ENCODE peak calls at places on chromosomes 5 and 9, in six cellular contexts. One of them, this sample, is unnamed.

GRCh38 chr9:121963542-121963995 is 129.5 kb downstream of the TTLL11 start:
- DNase-seq in neuronal stem cell: no peak
- DNase-seq in IMR-90: peak; percentile 88
- DNase-seq in H1: no peak
- DNase-seq in mesenchymal stem cell: peak; percentile 58
- DNase-seq in trophoblast cell: peak; percentile 29
- DNase-seq in this sample: no peak

GRCh38 chr9:129363216-129363873 is 185.3 kb upstream of the IER5L start:
- DNase-seq in neuronal stem cell: no peak
- DNase-seq in IMR-90: no peak
- DNase-seq in H1: no peak
- DNase-seq in mesenchymal stem cell: no peak
- DNase-seq in trophoblast cell: no peak
- DNase-seq in this sample: no peak

GRCh38 chr9:124377551-124377950 is 37.7 kb downstream of the PSMB7 start:
- DNase-seq in neuronal stem cell: no peak
- DNase-seq in IMR-90: no peak
- DNase-seq in H1: no peak
- DNase-seq in mesenchymal stem cell: no peak
- DNase-seq in trophoblast cell: no peak
- DNase-seq in this sample: no peak

GRCh38 chr9:34576943-34577634 is 12.4 kb downstream of the CNTFR start:
- DNase-seq in neuronal stem cell: no peak
- DNase-seq in IMR-90: no peak
- DNase-seq in H1: no peak
- DNase-seq in mesenchymal stem cell: no peak
- DNase-seq in trophoblast cell: no peak
- DNase-seq in this sample: peak; percentile 69

GRCh38 chr5:158737536-158738027 is 362.1 kb downstream of the EBF1 start:
- DNase-seq in neuronal stem cell: peak; percentile 39
- DNase-seq in IMR-90: no peak
- DNase-seq in H1: peak; percentile 54
- DNase-seq in mesenchymal stem cell: no peak
- DNase-seq in trophoblast cell: no peak
- DNase-seq in this sample: peak; percentile 44

GRCh38 chr5:168656633-168657032 is 77.5 kb upstream of the PANK3 start:
- DNase-seq in neuronal stem cell: no peak
- DNase-seq in IMR-90: no peak
- DNase-seq in H1: peak; percentile 3
- DNase-seq in mesenchymal stem cell: peak; percentile 45
- DNase-seq in trophoblast cell: no peak
- DNase-seq in this sample: no peak

GRCh38 chr9:4084440-4084818 is 215.4 kb downstream of the GLIS3 start:
- DNase-seq in neuronal stem cell: no peak
- DNase-seq in IMR-90: peak; percentile 90
- DNase-seq in H1: no peak
- DNase-seq in mesenchymal stem cell: peak; percentile 95
- DNase-seq in trophoblast cell: no peak
- DNase-seq in this sample: no peak

GRCh38 chr5:69224520-69224919 is 10.2 kb upstream of the CDK7 start:
- DNase-seq in neuronal stem cell: no peak
- DNase-seq in IMR-90: no peak
- DNase-seq in H1: no peak
- DNase-seq in mesenchymal stem cell: no peak
- DNase-seq in trophoblast cell: no peak
- DNase-seq in this sample: no peak

GRCh38 chr9:20898885-20899554 is 132.4 kb downstream of the HACD4 start:
- DNase-seq in neuronal stem cell: no peak
- DNase-seq in IMR-90: peak; percentile 16
- DNase-seq in H1: no peak
- DNase-seq in mesenchymal stem cell: peak; percentile 9
- DNase-seq in trophoblast cell: no peak
- DNase-seq in this sample: no peak

GRCh38 chr5:155193483-155194107 is 180.0 kb downstream of the KIF4B start:
- DNase-seq in neuronal stem cell: no peak
- DNase-seq in IMR-90: no peak
- DNase-seq in H1: no peak
- DNase-seq in mesenchymal stem cell: no peak
- DNase-seq in trophoblast cell: no peak
- DNase-seq in this sample: no peak

GRCh38 chr5:73365301-73365853 is 83.2 kb downstream of the FOXD1 start:
- DNase-seq in neuronal stem cell: no peak
- DNase-seq in IMR-90: peak; percentile 96
- DNase-seq in H1: no peak
- DNase-seq in mesenchymal stem cell: peak; percentile 86
- DNase-seq in trophoblast cell: no peak
- DNase-seq in this sample: no peak

DNA sequence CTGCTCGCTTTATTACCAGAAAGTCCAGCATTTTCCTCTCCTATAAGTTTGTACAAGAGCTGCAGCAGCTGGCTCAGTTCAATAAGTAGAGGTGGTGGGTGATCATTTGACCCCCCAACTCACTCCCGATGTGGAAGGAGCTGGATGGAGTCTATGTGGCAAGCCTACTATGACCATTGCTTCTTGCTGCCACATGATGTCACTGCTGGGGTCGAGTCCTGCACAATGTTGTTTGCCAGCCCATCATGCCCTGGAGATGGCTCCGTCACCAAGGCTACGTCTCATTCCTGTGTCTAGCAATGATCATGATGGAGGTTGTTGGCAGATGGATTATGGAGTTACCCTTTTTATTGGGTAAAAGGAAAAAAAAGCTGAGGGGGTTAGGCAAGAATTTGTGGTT is 266.3 kb downstream of the PSAT1 start:
- DNase-seq in neuronal stem cell: no peak
- DNase-seq in IMR-90: no peak
- DNase-seq in H1: peak; percentile 38
- DNase-seq in mesenchymal stem cell: no peak
- DNase-seq in trophoblast cell: no peak
- DNase-seq in this sample: no peak
- H3K14ac ChIP-seq in neuronal stem cell: no peak overlapping the region
- H3K14ac ChIP-seq in IMR-90: no peak overlapping the region
- H3K14ac ChIP-seq in H1: no peak overlapping the region
- H3K14ac ChIP-seq in mesenchymal stem cell: no peak overlapping the region
- H3K14ac ChIP-seq in trophoblast cell: no peak overlapping the region
- H3K14ac ChIP-seq in this sample: no peak overlapping the region

GRCh38 chr5:15377573-15378340 is 122.2 kb upstream of the FBXL7 start:
- DNase-seq in neuronal stem cell: no peak
- DNase-seq in IMR-90: no peak
- DNase-seq in H1: no peak
- DNase-seq in mesenchymal stem cell: no peak
- DNase-seq in trophoblast cell: no peak
- DNase-seq in this sample: no peak
- H3K14ac ChIP-seq in neuronal stem cell: no peak overlapping the region
- H3K14ac ChIP-seq in IMR-90: no peak overlapping the region
- H3K14ac ChIP-seq in H1: no peak overlapping the region
- H3K14ac ChIP-seq in mesenchymal stem cell: no peak overlapping the region
- H3K14ac ChIP-seq in trophoblast cell: no peak overlapping the region
- H3K14ac ChIP-seq in this sample: no peak overlapping the region

DNA sequence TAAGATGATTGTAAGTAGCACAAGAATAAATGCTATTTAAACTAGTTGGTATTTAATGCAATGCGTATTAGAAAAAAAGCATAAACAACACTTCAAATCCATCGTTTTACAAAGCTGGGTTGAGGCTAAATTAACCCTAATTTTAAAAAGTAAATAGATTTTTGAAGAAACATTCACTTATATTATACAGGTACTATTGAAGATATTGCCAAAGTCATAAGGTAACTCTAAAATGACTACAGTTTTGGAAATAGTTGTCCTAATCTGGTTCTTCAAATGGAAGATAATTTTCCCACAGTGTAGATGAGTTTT is 20.1 kb downstream of the SLC38A9 start:
- DNase-seq in neuronal stem cell: no peak
- DNase-seq in IMR-90: no peak
- DNase-seq in H1: no peak
- DNase-seq in mesenchymal stem cell: no peak
- DNase-seq in trophoblast cell: no peak
- DNase-seq in this sample: no peak
- H3K14ac ChIP-seq in neuronal stem cell: no peak overlapping the region
- H3K14ac ChIP-seq in IMR-90: no peak overlapping the region
- H3K14ac ChIP-seq in H1: no peak overlapping the region
- H3K14ac ChIP-seq in mesenchymal stem cell: no peak overlapping the region
- H3K14ac ChIP-seq in trophoblast cell: no peak overlapping the region
- H3K14ac ChIP-seq in this sample: no peak overlapping the region

GRCh38 chr5:97377582-97377981 is 194.5 kb upstream of the RIOK2 start:
- DNase-seq in neuronal stem cell: no peak
- DNase-seq in IMR-90: no peak
- DNase-seq in H1: no peak
- DNase-seq in mesenchymal stem cell: no peak
- DNase-seq in trophoblast cell: no peak
- DNase-seq in this sample: no peak
- H3K14ac ChIP-seq in neuronal stem cell: no peak overlapping the region
- H3K14ac ChIP-seq in IMR-90: no peak overlapping the region
- H3K14ac ChIP-seq in H1: no peak overlapping the region
- H3K14ac ChIP-seq in mesenchymal stem cell: no peak overlapping the region
- H3K14ac ChIP-seq in trophoblast cell: no peak overlapping the region
- H3K14ac ChIP-seq in this sample: no peak overlapping the region

DNA sequence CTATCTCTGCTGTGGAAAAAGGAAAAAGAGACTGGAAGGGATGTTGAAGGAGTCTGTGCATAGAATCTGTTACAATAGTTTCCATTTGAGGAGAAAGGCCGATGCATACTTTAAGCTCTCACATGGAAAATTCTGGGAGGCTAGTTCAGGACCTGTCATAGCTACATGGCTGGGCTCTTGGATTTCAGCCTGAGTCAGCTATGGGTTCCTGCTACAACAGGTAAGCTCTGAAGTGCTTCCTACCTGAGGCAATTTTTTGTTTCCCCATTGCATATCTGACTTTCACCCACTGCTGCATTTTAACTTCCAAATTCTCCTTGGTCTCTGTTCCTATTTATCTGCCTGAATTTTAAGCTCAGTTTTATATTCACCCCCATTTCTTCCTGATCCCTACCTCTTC is 310.7 kb downstream of the RAB3C start:
- DNase-seq in neuronal stem cell: no peak
- DNase-seq in IMR-90: no peak
- DNase-seq in H1: no peak
- DNase-seq in mesenchymal stem cell: no peak
- DNase-seq in trophoblast cell: no peak
- DNase-seq in this sample: no peak
- H3K14ac ChIP-seq in neuronal stem cell: no peak overlapping the region
- H3K14ac ChIP-seq in IMR-90: no peak overlapping the region
- H3K14ac ChIP-seq in H1: no peak overlapping the region
- H3K14ac ChIP-seq in mesenchymal stem cell: no peak overlapping the region
- H3K14ac ChIP-seq in trophoblast cell: no peak overlapping the region
- H3K14ac ChIP-seq in this sample: no peak overlapping the region

DNA sequence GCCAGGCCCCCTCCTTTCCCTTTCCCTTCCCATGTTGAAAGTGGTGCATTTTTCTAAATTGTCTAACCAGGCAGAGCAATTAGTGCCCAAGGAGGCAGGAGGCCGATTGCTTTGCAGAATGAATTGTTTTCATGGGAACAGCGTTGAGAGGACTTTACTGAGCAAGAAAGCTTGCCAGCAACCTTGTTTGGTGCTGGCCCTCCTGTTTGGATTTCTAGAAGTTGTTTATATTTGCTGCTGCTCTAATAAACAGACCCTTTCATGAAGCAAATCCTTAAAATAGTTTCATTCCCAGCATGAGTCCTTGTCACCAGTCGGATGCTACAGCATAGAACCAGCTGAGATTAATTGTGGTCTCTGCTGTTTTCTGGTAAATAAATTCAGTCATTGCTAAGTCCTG is 132.7 kb upstream of the TAF11L2 start:
- DNase-seq in neuronal stem cell: no peak
- DNase-seq in IMR-90: peak; percentile 32
- DNase-seq in H1: no peak
- DNase-seq in mesenchymal stem cell: no peak
- DNase-seq in trophoblast cell: no peak
- DNase-seq in this sample: no peak
- H3K14ac ChIP-seq in neuronal stem cell: no peak overlapping the region
- H3K14ac ChIP-seq in IMR-90: no peak overlapping the region
- H3K14ac ChIP-seq in H1: no peak overlapping the region
- H3K14ac ChIP-seq in mesenchymal stem cell: no peak overlapping the region
- H3K14ac ChIP-seq in trophoblast cell: no peak overlapping the region
- H3K14ac ChIP-seq in this sample: no peak overlapping the region

This sample was measured in H9.